ENCODE peak calls at places on chromosome 3, in seven cellular contexts. W is PC-3, B is colonic mucosa, X is SK-N-SH, R is thoracic aorta, D is Peyer's patch, M is lung. V is an unnamed sample.
A peak's percentile ranks its signal among the peaks of the same experiment; 100 is the strongest.

GRCh38 chr3:126180477-126181397 is at the start of gene ALDH1L1:
- DNase-seq in R (peak; percentile 87), B (peak; percentile 76), W (no peak), X (peak; percentile 76), D (peak; percentile 22), M (peak; percentile 65), V (no peak)

GRCh38 chr3:83218383-83219200 is 1457.1 kb upstream of the GBE1 start:
- DNase-seq in X (peak; percentile 2), W (no peak), R (no peak), D (no peak), M (no peak), B (no peak), V (no peak)

GRCh38 chr3:120459196-120459595 is 8.4 kb upstream of the FSTL1 start:
- DNase-seq in B (no peak), M (no peak), R (no peak), X (no peak), W (no peak), D (no peak), V (no peak)

GRCh38 chr3:80087769-80088168 is 320.0 kb upstream of the ROBO1 start:
- DNase-seq in R (no peak), X (no peak), W (peak; percentile 80), B (no peak), M (no peak), D (no peak), V (no peak)

GRCh38 chr3:160112481-160112880 is 112.7 kb upstream of the C3orf80 start:
- DNase-seq in D (no peak), M (no peak), W (no peak), R (no peak), X (no peak), B (no peak), V (no peak)

GRCh38 chr3:196398782-196399181 is 33.4 kb downstream of the UBXN7 start:
- DNase-seq in B (no peak), M (no peak), W (peak; percentile 31), R (no peak), D (no peak), X (no peak), V (peak; percentile 19)

GRCh38 chr3:72247645-72248388 is 462.9 kb upstream of the PROK2 start:
- DNase-seq in R (no peak), B (no peak), M (no peak), D (no peak), W (no peak), X (no peak), V (no peak)

GRCh38 chr3:51391566-51392300 is 648 bp downstream of the RBM15B start:
- DNase-seq in D (peak; percentile 30), B (no peak), M (no peak), R (no peak), X (peak; percentile 65), W (peak; percentile 13), V (peak; percentile 12)

GRCh38 chr3:172034786-172035685 is 4.3 kb upstream of the FNDC3B start:
- DNase-seq in M (no peak), X (peak; percentile 31), D (no peak), W (peak; percentile 46), R (no peak), B (peak; percentile 62), V (no peak)

GRCh38 chr3:102195198-102195948 is 239.4 kb upstream of the ZPLD1 start:
- DNase-seq in M (peak; percentile 79), R (no peak), D (no peak), B (peak; percentile 50), X (no peak), W (peak; percentile 74), V (no peak)

GRCh38 chr3:167350245-167350862 is 29.7 kb downstream of the ZBBX start:
- DNase-seq in M (no peak), R (no peak), D (no peak), W (peak; percentile 59), B (no peak), X (no peak), V (peak; percentile 7)

GRCh38 chr3:98777801-98778220 is 14.7 kb downstream of the ST3GAL6 start:
- DNase-seq in M (no peak), X (no peak), D (no peak), R (no peak), B (no peak), W (peak; percentile 40), V (no peak)

GRCh38 chr3:56825579-56826438 is 24.1 kb upstream of the ARHGEF3 start:
- DNase-seq in D (no peak), B (no peak), R (no peak), M (no peak), W (no peak), X (no peak), V (no peak)

GRCh38 chr3:80970292-80970691 is 791.2 kb downstream of the GBE1 start:
- DNase-seq in X (no peak), R (no peak), W (no peak), B (no peak), D (no peak), M (no peak), V (no peak)

GRCh38 chr3:46729038-46729437 is 11.4 kb upstream of the PRSS50 start:
- DNase-seq in M (no peak), R (no peak), W (no peak), X (no peak), D (no peak), B (no peak), V (no peak)

GRCh38 chr3:110491413-110491812 is 580.2 kb upstream of the NECTIN3 start:
- DNase-seq in X (no peak), B (no peak), W (no peak), M (no peak), R (no peak), D (no peak), V (no peak)

GRCh38 chr3:190877925-190878324 is 15.4 kb upstream of the GMNC start:
- DNase-seq in X (peak; percentile 41), B (no peak), W (no peak), M (no peak), D (no peak), R (no peak), V (no peak)

GRCh38 chr3:195577645-195578177 is 6.0 kb downstream of the APOD start:
- DNase-seq in X (no peak), W (no peak), M (no peak), R (no peak), D (no peak), B (no peak), V (no peak)

GRCh38 chr3:44387404-44387803 is 48.8 kb downstream of the TCAIM start:
- DNase-seq in W (no peak), R (no peak), D (no peak), M (no peak), B (no peak), X (no peak), V (no peak)

DNA sequence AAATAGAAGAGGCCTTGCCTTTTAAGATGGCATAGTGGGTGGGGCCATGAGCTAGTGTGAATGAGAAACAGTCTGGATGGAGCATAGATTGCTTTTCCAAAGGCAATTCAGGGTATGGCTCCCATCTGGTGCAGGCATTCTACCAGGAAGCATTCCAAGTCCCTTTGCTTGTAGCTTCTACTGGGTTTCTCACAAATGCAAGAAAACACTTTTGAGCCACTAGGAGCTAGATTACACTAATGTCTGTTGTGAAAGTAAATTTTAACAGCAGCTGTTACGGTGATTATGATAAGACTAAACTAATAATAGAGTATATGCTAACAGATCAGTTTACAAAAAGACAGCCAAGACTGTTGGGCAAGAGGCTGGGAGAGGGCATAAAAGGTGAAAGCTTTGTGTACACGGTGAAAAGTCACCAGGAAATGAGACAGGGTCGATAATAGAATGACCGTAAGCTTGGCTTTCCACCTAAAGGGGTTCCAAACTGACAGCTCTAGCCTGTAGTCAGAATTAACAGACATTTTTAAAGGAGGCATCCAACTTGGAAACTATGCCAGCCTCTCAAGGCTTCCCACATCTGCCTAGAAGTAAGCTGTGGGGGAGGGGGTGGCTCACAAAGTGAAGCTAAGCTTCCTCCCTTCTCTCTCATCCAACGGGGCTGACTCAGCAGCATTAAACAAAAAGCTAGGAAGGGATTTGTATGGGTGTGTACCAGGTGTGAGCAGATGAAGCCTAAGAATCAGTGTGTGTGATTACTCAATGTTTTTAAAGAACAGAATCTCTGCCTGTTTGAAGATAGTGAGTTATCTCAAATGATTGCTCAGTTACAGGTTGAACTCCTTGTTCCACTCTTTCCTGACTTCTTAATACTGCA is 61.1 kb upstream of the GPD1L start:
- DNase-seq in R (no peak), M (peak; percentile 39), D (no peak), B (peak; percentile 70), X (peak; percentile 9), W (peak; percentile 92), V (no peak)
- H3K4me3 ChIP-seq in R (peak overlapping the region; percentile 53), M (no peak overlapping the region), D (no peak overlapping the region), B (no peak overlapping the region), X (no peak overlapping the region), W (peak overlapping the region; percentile 31), V (no peak overlapping the region)

DNA sequence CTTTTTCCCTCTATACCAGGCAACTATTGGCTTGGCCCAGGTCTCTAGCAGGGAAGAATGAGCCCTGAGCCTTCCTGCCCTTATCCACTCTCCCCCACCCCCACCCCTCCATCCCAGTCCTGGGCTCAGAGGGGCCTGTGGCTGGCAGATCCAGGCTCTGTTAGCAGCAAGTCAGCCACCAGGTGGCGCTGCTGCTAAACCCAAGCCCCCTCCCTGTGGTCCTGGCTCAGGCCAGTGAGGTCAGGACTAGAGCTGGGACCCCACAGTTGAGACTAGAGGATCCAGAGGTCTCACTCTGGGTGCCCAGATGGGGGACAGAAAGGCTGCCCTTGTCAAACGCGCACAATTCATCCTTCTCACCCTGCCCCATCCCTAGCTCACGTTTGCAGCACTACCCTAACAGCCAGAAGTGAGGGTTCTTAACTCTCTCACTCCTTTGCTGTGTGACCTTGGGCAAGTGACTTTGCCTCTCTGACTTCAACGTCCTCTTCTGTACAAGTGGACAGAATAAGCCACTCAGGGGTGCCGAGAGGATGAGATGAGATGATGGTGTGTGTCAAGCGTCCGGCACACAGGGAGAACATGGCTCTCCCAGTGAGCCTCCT is 46.8 kb upstream of the SLC6A1 start:
- DNase-seq in W (peak; percentile 77), R (peak; percentile 13), D (peak; percentile 33), B (peak; percentile 40), X (peak; percentile 92), M (peak; percentile 56), V (no peak)
- TF ChIP-seq CTCF in W (peak; percentile 96), R (peak; percentile 83), D (peak; percentile 59), B (peak; percentile 81), X (peak; percentile 80), M (peak; percentile 38), V (peak; percentile 87)

GRCh38 chr3:186953011-186953487 is 22.7 kb downstream of the ST6GAL1 start:
- DNase-seq in B (no peak), M (no peak), W (peak; percentile 46), X (no peak), R (no peak), D (no peak), V (peak; percentile 65)

GRCh38 chr3:186959029-186959624 is 28.8 kb downstream of the ST6GAL1 start:
- DNase-seq in W (no peak), D (no peak), X (no peak), B (no peak), M (no peak), R (no peak), V (no peak)

GRCh38 chr3:186951640-186952552 is 21.6 kb downstream of the ST6GAL1 start:
- DNase-seq in D (no peak), M (no peak), X (no peak), W (no peak), B (no peak), R (no peak), V (no peak)

GRCh38 chr3:186960327-186960726 is 30.0 kb downstream of the ST6GAL1 start:
- DNase-seq in D (no peak), W (no peak), M (no peak), X (no peak), R (no peak), B (no peak), V (no peak)

GRCh38 chr3:186955898-186956696 is 25.8 kb downstream of the ST6GAL1 start:
- DNase-seq in M (no peak), W (no peak), D (no peak), B (no peak), R (no peak), X (no peak), V (peak; percentile 14)
- H3K27ac ChIP-seq in M (peak overlapping the region; percentile 33), W (no peak overlapping the region), D (no peak overlapping the region), B (no peak overlapping the region), R (peak overlapping the region; percentile 3), X (no peak overlapping the region), V (no peak overlapping the region)

GRCh38 chr3:152198655-152199054 is 70.1 kb upstream of the MBNL1 start:
- DNase-seq in D (peak; percentile 25), B (no peak), M (no peak), X (no peak), W (no peak), R (no peak), V (no peak)
- H3K4me3 ChIP-seq in D (no peak overlapping the region), B (no peak overlapping the region), M (no peak overlapping the region), X (no peak overlapping the region), W (no peak overlapping the region), R (peak overlapping the region; percentile 21), V (no peak overlapping the region)